ENCODE peak calls at places on chromosomes 11 and 22, in nine cellular contexts. E, T, Y, D, J, G, P, C and F are unnamed samples.

GRCh38 chr11:14336507-14337503 is 22.2 kb downstream of the RRAS2 start:
- DNase-seq in D (no peak), Y (peak), C (no peak), G (no peak), J (no peak), P (no peak), T (no peak), E (no peak), F (no peak)

GRCh38 chr22:17930455-17931313 is 93.7 kb downstream of the MICAL3 start:
- DNase-seq in C (peak), P (no peak), J (no peak), Y (no peak), G (no peak), D (no peak), T (no peak), E (no peak), F (no peak)

GRCh38 chr11:75350743-75351540 is 519 bp downstream of the ARRB1 start:
- DNase-seq in J (no peak), C (peak), Y (peak), D (no peak), E (no peak), T (peak), G (peak), P (peak), F (no peak)

GRCh38 chr11:126607374-126607773 is 251.9 kb downstream of the ST3GAL4 start:
- DNase-seq in P (peak), G (peak), Y (peak), D (peak), E (no peak), C (peak), T (no peak), J (peak), F (peak)

GRCh38 chr22:46002757-46003270 is 25.9 kb upstream of the WNT7B start:
- DNase-seq in Y (peak), T (peak), C (peak), P (no peak), J (no peak), G (no peak), D (no peak), E (no peak), F (no peak)

GRCh38 chr11:69377029-69377952 is 83.3 kb downstream of the MYEOV start:
- DNase-seq in P (no peak), E (no peak), G (no peak), D (no peak), Y (no peak), J (no peak), T (no peak), C (peak), F (no peak)

GRCh38 chr22:43014062-43014875 is 680 bp downstream of the PACSIN2 start:
- DNase-seq in T (peak), G (peak), J (peak), E (peak), C (peak), Y (peak), P (no peak), D (peak), F (peak)

GRCh38 chr22:49373801-49374226 is 453.9 kb downstream of the BRD1 start:
- DNase-seq in J (no peak), D (no peak), P (no peak), G (no peak), Y (no peak), T (no peak), E (no peak), C (no peak), F (no peak)

GRCh38 chr11:134229131-134229790 is 4.8 kb downstream of the VPS26B start:
- DNase-seq in E (no peak), C (no peak), J (no peak), P (no peak), G (no peak), T (no peak), Y (peak), D (no peak), F (no peak)

GRCh38 chr11:124829986-124830385 is 29.8 kb upstream of the MSANTD2 start:
- DNase-seq in P (no peak), T (no peak), E (no peak), Y (no peak), J (no peak), G (no peak), C (no peak), D (no peak), F (no peak)

GRCh38 chr22:37253164-37253660 is 9.1 kb upstream of the RAC2 start:
- DNase-seq in D (no peak), G (no peak), C (no peak), Y (no peak), P (no peak), J (no peak), E (no peak), T (no peak), F (no peak)

GRCh38 chr11:2142762-2143202 is 3.6 kb upstream of the IGF2 start:
- DNase-seq in E (no peak), J (no peak), Y (peak), C (no peak), P (no peak), G (no peak), T (no peak), D (no peak), F (no peak)

GRCh38 chr22:42969348-42969975 is 45.5 kb downstream of the PACSIN2 start:
- DNase-seq in J (no peak), D (no peak), G (no peak), P (no peak), E (no peak), Y (peak), C (no peak), T (no peak), F (no peak)

GRCh38 chr11:87778341-87778740 is 396.9 kb downstream of the RAB38 start:
- DNase-seq in G (no peak), T (no peak), P (no peak), Y (no peak), E (no peak), D (no peak), J (no peak), C (no peak), F (no peak)

GRCh38 chr11:128903248-128904041 is 12.3 kb downstream of the KCNJ5 start:
- DNase-seq in T (no peak), P (no peak), G (peak), Y (no peak), J (no peak), E (no peak), D (no peak), C (peak), F (no peak)

GRCh38 chr22:27624705-27625104 is 176.9 kb downstream of the MN1 start:
- DNase-seq in D (no peak), J (no peak), E (no peak), P (no peak), T (no peak), G (no peak), Y (peak), C (no peak), F (no peak)

GRCh38 chr22:49967333-49968241 is 7.0 kb downstream of the PIM3 start:
- DNase-seq in Y (no peak), G (peak), C (peak), P (no peak), D (no peak), T (peak), E (peak), J (no peak), F (peak)

GRCh38 chr11:57647368-57647767 is 2.3 kb downstream of the YPEL4 start:
- DNase-seq in T (no peak), G (no peak), P (no peak), E (no peak), D (no peak), C (no peak), Y (peak), J (no peak), F (no peak)

GRCh38 chr22:23715811-23716355 is 25.1 kb downstream of the RGL4 start:
- DNase-seq in P (no peak), T (no peak), G (no peak), J (no peak), E (no peak), C (no peak), Y (no peak), D (no peak), F (no peak)

GRCh38 chr22:32059426-32059825 is 16.4 kb downstream of the SLC5A1 start:
- DNase-seq in E (no peak), Y (no peak), C (no peak), D (no peak), T (no peak), J (no peak), P (no peak), G (no peak), F (no peak)

GRCh38 chr11:69826773-69827172 is 7.6 kb upstream of the FGF3 start:
- DNase-seq in C (no peak), P (no peak), G (no peak), D (no peak), E (no peak), Y (no peak), T (no peak), J (no peak), F (no peak)

GRCh38 chr11:14054708-14055107 is 92.2 kb downstream of the SPON1 start:
- DNase-seq in P (no peak), G (no peak), D (no peak), J (no peak), C (peak), T (no peak), Y (peak), E (no peak), F (no peak)

GRCh38 chr11:105181100-105181499 is 41.5 kb upstream of the CARD18 start:
- DNase-seq in E (no peak), T (no peak), G (no peak), J (no peak), C (no peak), Y (peak), D (peak), P (no peak), F (peak)

GRCh38 chr22:42138122-42138770 is 7.6 kb upstream of the CYP2D6 start:
- DNase-seq in P (no peak), J (no peak), Y (no peak), T (peak), G (no peak), E (no peak), C (no peak), D (no peak), F (no peak)

GRCh38 chr11:56750190-56750589 is 1.7 kb upstream of the OR9G4 start:
- DNase-seq in E (no peak), Y (no peak), T (no peak), J (no peak), G (no peak), D (no peak), P (no peak), C (no peak), F (no peak)

GRCh38 chr11:1568451-1568911 is 3.6 kb downstream of the DUSP8 start:
- DNase-seq in G (no peak), E (no peak), J (no peak), Y (no peak), T (no peak), C (no peak), D (peak), P (peak), F (no peak)

GRCh38 chr22:49887074-49887471 is 31.2 kb downstream of the ALG12 start:
- DNase-seq in J (no peak), E (no peak), G (no peak), Y (no peak), C (no peak), T (no peak), P (no peak), D (no peak), F (no peak)

GRCh38 chr11:85459304-85459703 is 167.8 kb downstream of the DLG2 start:
- DNase-seq in Y (no peak), T (no peak), J (no peak), E (no peak), G (no peak), C (no peak), D (no peak), P (no peak), F (no peak)

GRCh38 chr11:109071712-109072524 is 350.1 kb upstream of the C11orf87 start:
- DNase-seq in J (no peak), Y (peak), T (no peak), D (no peak), C (peak), P (no peak), G (no peak), E (no peak), F (no peak)

GRCh38 chr22:49847751-49848689 is 5.6 kb upstream of the ZBED4 start:
- DNase-seq in D (no peak), Y (peak), J (no peak), E (no peak), P (no peak), T (no peak), C (peak), G (peak), F (no peak)

GRCh38 chr11:117818036-117818858 is 6.3 kb downstream of the FXYD2 start:
- DNase-seq in T (peak), C (no peak), G (no peak), E (no peak), D (no peak), Y (no peak), P (no peak), J (no peak), F (no peak)

GRCh38 chr22:20843501-20843900 is 15.1 kb downstream of the PI4KA start:
- DNase-seq in T (no peak), J (no peak), Y (no peak), C (no peak), E (no peak), G (no peak), D (no peak), P (no peak), F (no peak)